ENCODE peak calls at places on chromosomes 5 and 9, in ten cellular contexts. One of them, this sample, is unnamed.

GRCh38 chr9:92378825-92379535 is 25.4 kb downstream of the OGN start:
- DNase-seq in ovary: no peak
- DNase-seq in AG10803: peak; percentile 65
- DNase-seq in HCT116: no peak
- DNase-seq in H9: no peak
- DNase-seq in astrocyte: peak; percentile 92
- DNase-seq in coronary artery: no peak
- DNase-seq in sigmoid colon: no peak
- DNase-seq in RWPE2: no peak
- DNase-seq in osteocyte: no peak
- DNase-seq in this sample: no peak

GRCh38 chr9:135850737-135851136 is 56.6 kb downstream of the CAMSAP1 start:
- DNase-seq in ovary: no peak
- DNase-seq in AG10803: no peak
- DNase-seq in HCT116: no peak
- DNase-seq in H9: no peak
- DNase-seq in astrocyte: peak; percentile 23
- DNase-seq in coronary artery: no peak
- DNase-seq in sigmoid colon: no peak
- DNase-seq in RWPE2: no peak
- DNase-seq in osteocyte: no peak
- DNase-seq in this sample: no peak

GRCh38 chr5:111792659-111793058 is 35.7 kb upstream of the NREP start:
- DNase-seq in ovary: no peak
- DNase-seq in AG10803: peak; percentile 79
- DNase-seq in HCT116: no peak
- DNase-seq in H9: no peak
- DNase-seq in astrocyte: peak; percentile 47
- DNase-seq in coronary artery: no peak
- DNase-seq in sigmoid colon: no peak
- DNase-seq in RWPE2: no peak
- DNase-seq in osteocyte: no peak
- DNase-seq in this sample: no peak

GRCh38 chr9:15576350-15577050 is 23.7 kb downstream of the CCDC171 start:
- DNase-seq in ovary: no peak
- DNase-seq in AG10803: no peak
- DNase-seq in HCT116: no peak
- DNase-seq in H9: no peak
- DNase-seq in astrocyte: no peak
- DNase-seq in coronary artery: no peak
- DNase-seq in sigmoid colon: no peak
- DNase-seq in RWPE2: no peak
- DNase-seq in osteocyte: no peak
- DNase-seq in this sample: no peak

GRCh38 chr5:13943691-13944090 is 797 bp downstream of the DNAH5 start:
- DNase-seq in ovary: no peak
- DNase-seq in AG10803: no peak
- DNase-seq in HCT116: no peak
- DNase-seq in H9: no peak
- DNase-seq in astrocyte: no peak
- DNase-seq in coronary artery: no peak
- DNase-seq in sigmoid colon: no peak
- DNase-seq in RWPE2: no peak
- DNase-seq in osteocyte: no peak
- DNase-seq in this sample: no peak

GRCh38 chr5:2110137-2110933 is 227.6 kb upstream of the IRX4 start:
- DNase-seq in ovary: no peak
- DNase-seq in AG10803: no peak
- DNase-seq in HCT116: no peak
- DNase-seq in H9: no peak
- DNase-seq in astrocyte: no peak
- DNase-seq in coronary artery: no peak
- DNase-seq in sigmoid colon: no peak
- DNase-seq in RWPE2: no peak
- DNase-seq in osteocyte: no peak
- DNase-seq in this sample: no peak

GRCh38 chr5:107777161-107777740 is 106.5 kb upstream of the EFNA5 start:
- DNase-seq in ovary: no peak
- DNase-seq in AG10803: no peak
- DNase-seq in HCT116: no peak
- DNase-seq in H9: no peak
- DNase-seq in astrocyte: no peak
- DNase-seq in coronary artery: no peak
- DNase-seq in sigmoid colon: no peak
- DNase-seq in RWPE2: no peak
- DNase-seq in osteocyte: no peak
- DNase-seq in this sample: no peak

GRCh38 chr5:123047706-123048105 is 11.2 kb upstream of the PPIC start:
- DNase-seq in ovary: no peak
- DNase-seq in AG10803: no peak
- DNase-seq in HCT116: no peak
- DNase-seq in H9: no peak
- DNase-seq in astrocyte: peak; percentile 4
- DNase-seq in coronary artery: no peak
- DNase-seq in sigmoid colon: no peak
- DNase-seq in RWPE2: no peak
- DNase-seq in osteocyte: no peak
- DNase-seq in this sample: no peak

GRCh38 chr5:95760291-95761191 is 29.4 kb downstream of the RHOBTB3 start:
- DNase-seq in ovary: no peak
- DNase-seq in AG10803: peak; percentile 99
- DNase-seq in HCT116: no peak
- DNase-seq in H9: no peak
- DNase-seq in astrocyte: peak; percentile 99
- DNase-seq in coronary artery: no peak
- DNase-seq in sigmoid colon: no peak
- DNase-seq in RWPE2: no peak
- DNase-seq in osteocyte: no peak
- DNase-seq in this sample: no peak

GRCh38 chr9:80720579-80720978 is 968.8 kb downstream of the TLE1 start:
- DNase-seq in ovary: no peak
- DNase-seq in AG10803: no peak
- DNase-seq in HCT116: no peak
- DNase-seq in H9: no peak
- DNase-seq in astrocyte: no peak
- DNase-seq in coronary artery: no peak
- DNase-seq in sigmoid colon: no peak
- DNase-seq in RWPE2: no peak
- DNase-seq in osteocyte: no peak
- DNase-seq in this sample: no peak

GRCh38 chr5:40233268-40233667 is 446.4 kb upstream of the PTGER4 start:
- DNase-seq in ovary: no peak
- DNase-seq in AG10803: peak; percentile 35
- DNase-seq in HCT116: no peak
- DNase-seq in H9: no peak
- DNase-seq in astrocyte: peak; percentile 70
- DNase-seq in coronary artery: no peak
- DNase-seq in sigmoid colon: no peak
- DNase-seq in RWPE2: no peak
- DNase-seq in osteocyte: no peak
- DNase-seq in this sample: no peak

GRCh38 chr5:61159841-61160240 is 2.4 kb downstream of the SMIM15 start:
- DNase-seq in ovary: no peak
- DNase-seq in AG10803: no peak
- DNase-seq in HCT116: no peak
- DNase-seq in H9: no peak
- DNase-seq in astrocyte: no peak
- DNase-seq in coronary artery: no peak
- DNase-seq in sigmoid colon: no peak
- DNase-seq in RWPE2: no peak
- DNase-seq in osteocyte: no peak
- DNase-seq in this sample: no peak

DNA sequence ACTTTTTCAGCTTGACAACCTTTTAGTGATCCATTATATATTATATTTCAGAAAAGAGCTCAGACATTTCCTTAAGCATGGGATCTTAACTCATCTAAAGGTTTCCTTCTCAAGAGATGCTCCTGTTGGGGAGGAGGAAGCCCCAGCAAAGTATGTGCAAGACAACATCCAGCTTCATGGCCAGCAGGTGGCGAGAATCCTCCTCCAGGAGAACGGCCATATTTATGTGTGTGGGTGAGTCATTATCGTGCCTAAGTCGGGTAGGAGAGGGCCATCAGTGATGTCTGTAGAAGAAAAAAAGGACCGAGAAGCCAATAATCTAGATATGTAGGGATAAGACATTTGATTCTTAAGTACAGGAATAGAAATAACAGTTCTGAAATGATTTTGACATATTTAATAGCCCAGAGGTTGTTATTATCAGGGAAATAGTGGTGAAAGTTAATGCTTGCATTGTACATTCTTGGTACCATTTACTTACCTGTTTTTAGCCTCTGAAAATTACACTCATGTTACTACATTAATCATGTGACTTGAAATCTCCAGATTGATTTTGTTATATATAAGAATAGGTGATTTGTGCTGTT is 28.2 kb downstream of the MTRR start:
- DNase-seq in ovary: no peak
- DNase-seq in AG10803: peak; percentile 31
- DNase-seq in HCT116: no peak
- DNase-seq in H9: peak; percentile 55
- DNase-seq in astrocyte: peak; percentile 47
- DNase-seq in coronary artery: no peak
- DNase-seq in sigmoid colon: no peak
- DNase-seq in RWPE2: no peak
- DNase-seq in osteocyte: no peak
- DNase-seq in this sample: no peak
- TF ChIP-seq CTCF in ovary: no peak
- TF ChIP-seq CTCF in AG10803: peak; percentile 39
- TF ChIP-seq CTCF in HCT116: peak; percentile 43
- TF ChIP-seq CTCF in H9: peak; percentile 69
- TF ChIP-seq CTCF in astrocyte: peak; percentile 53
- TF ChIP-seq CTCF in coronary artery: no peak
- TF ChIP-seq CTCF in sigmoid colon: no peak
- TF ChIP-seq CTCF in RWPE2: peak; percentile 53
- TF ChIP-seq CTCF in osteocyte: peak; percentile 50
- TF ChIP-seq CTCF in this sample: peak; percentile 52

GRCh38 chr5:172911628-172911880 is 47.7 kb upstream of the RPL26L1 start:
- DNase-seq in ovary: no peak
- DNase-seq in AG10803: no peak
- DNase-seq in HCT116: no peak
- DNase-seq in H9: no peak
- DNase-seq in astrocyte: no peak
- DNase-seq in coronary artery: no peak
- DNase-seq in sigmoid colon: no peak
- DNase-seq in RWPE2: no peak
- DNase-seq in osteocyte: no peak
- DNase-seq in this sample: no peak

GRCh38 chr5:172909931-172910502 is 49.2 kb upstream of the RPL26L1 start:
- DNase-seq in ovary: no peak
- DNase-seq in AG10803: peak; percentile 76
- DNase-seq in HCT116: no peak
- DNase-seq in H9: no peak
- DNase-seq in astrocyte: peak; percentile 81
- DNase-seq in coronary artery: no peak
- DNase-seq in sigmoid colon: peak; percentile 83
- DNase-seq in RWPE2: no peak
- DNase-seq in osteocyte: no peak
- DNase-seq in this sample: no peak

GRCh38 chr5:172911976-172912375 is 47.2 kb upstream of the RPL26L1 start:
- DNase-seq in ovary: no peak
- DNase-seq in AG10803: no peak
- DNase-seq in HCT116: no peak
- DNase-seq in H9: no peak
- DNase-seq in astrocyte: no peak
- DNase-seq in coronary artery: no peak
- DNase-seq in sigmoid colon: no peak
- DNase-seq in RWPE2: no peak
- DNase-seq in osteocyte: no peak
- DNase-seq in this sample: no peak

GRCh38 chr5:172913117-172913850 is 45.9 kb upstream of the RPL26L1 start:
- DNase-seq in ovary: no peak
- DNase-seq in AG10803: peak; percentile 25
- DNase-seq in HCT116: no peak
- DNase-seq in H9: no peak
- DNase-seq in astrocyte: no peak
- DNase-seq in coronary artery: no peak
- DNase-seq in sigmoid colon: no peak
- DNase-seq in RWPE2: no peak
- DNase-seq in osteocyte: no peak
- DNase-seq in this sample: no peak

DNA sequence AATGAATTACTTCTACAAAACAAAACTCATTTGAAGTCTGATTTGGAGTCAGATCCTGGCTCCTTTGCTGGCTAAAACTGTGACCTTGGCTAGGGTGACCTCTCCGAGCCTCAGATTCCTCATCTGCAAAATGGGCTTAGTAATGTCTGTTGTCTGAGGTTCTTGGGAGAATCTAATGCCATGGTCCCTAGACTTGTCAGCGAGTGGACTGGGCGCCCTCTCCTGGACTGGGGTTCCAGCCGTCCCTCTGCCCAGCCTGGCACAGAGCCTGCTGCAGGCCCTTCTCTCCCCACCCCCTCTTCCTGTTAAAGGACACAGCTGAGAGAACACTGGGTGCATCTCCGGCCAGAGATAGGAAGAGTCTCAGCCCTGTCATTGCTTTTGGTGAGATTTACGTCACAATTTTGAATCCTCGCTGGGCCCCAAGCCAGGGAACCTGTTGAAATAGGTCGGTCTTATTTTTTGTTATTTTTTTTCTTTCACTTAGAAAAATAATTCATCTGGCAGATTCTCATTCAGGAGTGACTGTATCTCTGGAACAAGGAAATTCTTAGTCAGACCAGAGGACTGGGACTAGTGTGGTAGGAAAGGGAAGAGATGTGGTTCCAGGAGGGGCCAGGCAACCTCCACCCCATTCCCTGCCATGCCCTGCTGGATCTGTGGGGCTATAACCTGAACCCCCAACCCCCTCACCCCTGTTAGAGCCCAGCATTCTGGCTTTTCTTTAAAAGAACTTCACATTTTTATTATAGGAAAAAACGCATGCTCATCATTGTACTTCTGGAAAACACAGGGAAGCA is 48.2 kb upstream of the RPL26L1 start:
- DNase-seq in ovary: no peak
- DNase-seq in AG10803: peak; percentile 81
- DNase-seq in HCT116: peak; percentile 21
- DNase-seq in H9: peak; percentile 48
- DNase-seq in astrocyte: peak; percentile 66
- DNase-seq in coronary artery: peak; percentile 91
- DNase-seq in sigmoid colon: peak; percentile 95
- DNase-seq in RWPE2: no peak
- DNase-seq in osteocyte: no peak
- DNase-seq in this sample: no peak
- TF ChIP-seq CTCF in ovary: no peak
- TF ChIP-seq CTCF in AG10803: peak; percentile 20
- TF ChIP-seq CTCF in HCT116: peak; percentile 49
- TF ChIP-seq CTCF in H9: peak; percentile 34
- TF ChIP-seq CTCF in astrocyte: no peak
- TF ChIP-seq CTCF in coronary artery: no peak
- TF ChIP-seq CTCF in sigmoid colon: no peak
- TF ChIP-seq CTCF in RWPE2: peak; percentile 79
- TF ChIP-seq CTCF in osteocyte: peak; percentile 62
- TF ChIP-seq CTCF in this sample: peak; percentile 18

GRCh38 chr5:132736853-132737833 is at the start of gene KIF3A:
- DNase-seq in ovary: peak; percentile 93
- DNase-seq in AG10803: peak; percentile 92
- DNase-seq in HCT116: peak; percentile 95
- DNase-seq in H9: peak; percentile 99
- DNase-seq in astrocyte: peak; percentile 83
- DNase-seq in coronary artery: peak; percentile 94
- DNase-seq in sigmoid colon: peak; percentile 98
- DNase-seq in RWPE2: peak; percentile 99
- DNase-seq in osteocyte: peak; percentile 99
- DNase-seq in this sample: peak; percentile 91
- TF ChIP-seq CTCF in ovary: no peak
- TF ChIP-seq CTCF in AG10803: no peak
- TF ChIP-seq CTCF in HCT116: no peak
- TF ChIP-seq CTCF in H9: no peak
- TF ChIP-seq CTCF in astrocyte: no peak
- TF ChIP-seq CTCF in coronary artery: no peak
- TF ChIP-seq CTCF in sigmoid colon: no peak
- TF ChIP-seq CTCF in RWPE2: no peak
- TF ChIP-seq CTCF in osteocyte: no peak
- TF ChIP-seq CTCF in this sample: peak; percentile 18

GRCh38 chr9:106286249-106286648 is 576.7 kb upstream of the ZNF462 start:
- DNase-seq in ovary: no peak
- DNase-seq in AG10803: peak; percentile 25
- DNase-seq in HCT116: no peak
- DNase-seq in H9: peak; percentile 63
- DNase-seq in astrocyte: peak; percentile 11
- DNase-seq in coronary artery: no peak
- DNase-seq in sigmoid colon: no peak
- DNase-seq in RWPE2: no peak
- DNase-seq in osteocyte: no peak
- DNase-seq in this sample: no peak
- TF ChIP-seq CTCF in ovary: no peak
- TF ChIP-seq CTCF in AG10803: peak; percentile 44
- TF ChIP-seq CTCF in HCT116: peak; percentile 44
- TF ChIP-seq CTCF in H9: peak; percentile 77
- TF ChIP-seq CTCF in astrocyte: peak; percentile 6
- TF ChIP-seq CTCF in coronary artery: no peak
- TF ChIP-seq CTCF in sigmoid colon: no peak
- TF ChIP-seq CTCF in RWPE2: peak; percentile 38
- TF ChIP-seq CTCF in osteocyte: peak; percentile 36
- TF ChIP-seq CTCF in this sample: peak; percentile 13

This sample was measured in progenitor cell of endocrine pancreas.